ENCODE peak calls at places on chromosomes 6 and 20, in four cellular contexts. E, Y, O and L are unnamed samples.

GRCh38 chr6:87274660-87275273 is 47.6 kb upstream of the SMIM8 start:
- DNase-seq in E (no peak), Y (peak), O (no peak), L (no peak)

GRCh38 chr6:46985943-46986342 is 56.2 kb downstream of the ADGRF1 start:
- DNase-seq in E (no peak), Y (peak), O (no peak), L (no peak)

GRCh38 chr6:39217177-39217864 is 12.0 kb downstream of the KCNK5 start:
- DNase-seq in E (no peak), Y (no peak), O (no peak), L (no peak)

GRCh38 chr6:17624396-17624795 is 24.3 kb downstream of the FAM8A1 start:
- DNase-seq in E (no peak), Y (no peak), O (no peak), L (no peak)

GRCh38 chr20:40493071-40493470 is 196.0 kb downstream of the MAFB start:
- DNase-seq in E (peak), Y (peak), O (no peak), L (no peak)

GRCh38 chr20:10523438-10523837 is 88.3 kb downstream of the SLX4IP start:
- DNase-seq in E (no peak), Y (no peak), O (no peak), L (no peak)

GRCh38 chr6:37868447-37868825 is 48.9 kb downstream of the ZFAND3 start:
- DNase-seq in E (no peak), Y (no peak), O (no peak), L (no peak)

GRCh38 chr6:158026901-158027589 is 45.4 kb downstream of the SYNJ2 start:
- DNase-seq in E (no peak), Y (no peak), O (no peak), L (no peak)

GRCh38 chr6:136520520-136520919 is 29.7 kb downstream of the MAP7 start:
- DNase-seq in E (no peak), Y (no peak), O (no peak), L (no peak)

GRCh38 chr6:90025418-90026089 is 131.3 kb downstream of the GJA10 start:
- DNase-seq in E (no peak), Y (peak), O (no peak), L (no peak)

GRCh38 chr6:98787961-98788360 is 46.4 kb upstream of the POU3F2 start:
- DNase-seq in E (no peak), Y (no peak), O (no peak), L (no peak)

GRCh38 chr6:150751296-150751695 is 114.2 kb upstream of the MTHFD1L start:
- DNase-seq in E (no peak), Y (no peak), O (no peak), L (no peak)

GRCh38 chr20:43658068-43658722 is 8.7 kb upstream of the MYBL2 start:
- DNase-seq in E (no peak), Y (peak), O (peak), L (peak)

GRCh38 chr20:59044796-59045195 is 2.2 kb upstream of the PRELID3B start:
- DNase-seq in E (no peak), Y (no peak), O (no peak), L (no peak)

GRCh38 chr20:59042796-59043621 is 423 bp upstream of the PRELID3B start:
- DNase-seq in E (peak), Y (peak), O (peak), L (peak)

GRCh38 chr20:59042151-59042795 is at the start of gene PRELID3B:
- DNase-seq in E (no peak), Y (peak), O (peak), L (peak)

GRCh38 chr20:59044295-59044694 is 1.7 kb upstream of the PRELID3B start:
- DNase-seq in E (no peak), Y (no peak), O (no peak), L (no peak)

GRCh38 chr20:59043698-59044097 is 1.1 kb upstream of the PRELID3B start:
- DNase-seq in E (no peak), Y (peak), O (no peak), L (peak)
- H3K4me3 ChIP-seq in E (no peak), Y (no peak), O (no peak), L (no peak)

GRCh38 chr6:112936476-112936875 is 589.3 kb downstream of the RFPL4B start:
- DNase-seq in E (no peak), Y (peak), O (no peak), L (no peak)

GRCh38 chr6:112934433-112935327 is 587.5 kb downstream of the RFPL4B start:
- DNase-seq in E (no peak), Y (peak), O (no peak), L (no peak)

GRCh38 chr6:112933947-112934346 is 586.8 kb downstream of the RFPL4B start:
- DNase-seq in E (no peak), Y (peak), O (no peak), L (no peak)

GRCh38 chr6:112935402-112936078 is 588.4 kb downstream of the RFPL4B start:
- DNase-seq in E (no peak), Y (no peak), O (no peak), L (no peak)

DNA sequence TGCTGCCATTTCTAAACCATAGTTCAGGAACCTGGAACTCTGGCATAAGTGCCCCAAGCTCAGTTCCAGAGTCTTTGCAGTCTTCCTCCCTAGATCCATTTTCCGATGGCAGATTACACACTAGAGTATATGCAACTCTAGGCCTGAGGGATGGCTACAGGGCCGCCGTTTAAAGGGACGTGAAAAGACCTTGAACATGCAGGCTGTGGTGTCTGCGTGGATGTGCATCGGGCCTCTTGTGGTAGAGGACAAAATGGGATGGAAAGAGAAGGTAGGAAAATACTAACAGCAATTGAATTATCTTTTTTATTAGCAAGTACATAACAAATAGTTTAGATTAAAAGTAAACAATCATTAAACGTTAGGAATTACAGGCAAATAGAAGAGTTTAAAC is 588.9 kb downstream of the RFPL4B start:
- DNase-seq in E (no peak), Y (no peak), O (no peak), L (no peak)
- TF ChIP-seq CTCF in E (no peak), Y (no peak), O (no peak), L (no peak)

DNA sequence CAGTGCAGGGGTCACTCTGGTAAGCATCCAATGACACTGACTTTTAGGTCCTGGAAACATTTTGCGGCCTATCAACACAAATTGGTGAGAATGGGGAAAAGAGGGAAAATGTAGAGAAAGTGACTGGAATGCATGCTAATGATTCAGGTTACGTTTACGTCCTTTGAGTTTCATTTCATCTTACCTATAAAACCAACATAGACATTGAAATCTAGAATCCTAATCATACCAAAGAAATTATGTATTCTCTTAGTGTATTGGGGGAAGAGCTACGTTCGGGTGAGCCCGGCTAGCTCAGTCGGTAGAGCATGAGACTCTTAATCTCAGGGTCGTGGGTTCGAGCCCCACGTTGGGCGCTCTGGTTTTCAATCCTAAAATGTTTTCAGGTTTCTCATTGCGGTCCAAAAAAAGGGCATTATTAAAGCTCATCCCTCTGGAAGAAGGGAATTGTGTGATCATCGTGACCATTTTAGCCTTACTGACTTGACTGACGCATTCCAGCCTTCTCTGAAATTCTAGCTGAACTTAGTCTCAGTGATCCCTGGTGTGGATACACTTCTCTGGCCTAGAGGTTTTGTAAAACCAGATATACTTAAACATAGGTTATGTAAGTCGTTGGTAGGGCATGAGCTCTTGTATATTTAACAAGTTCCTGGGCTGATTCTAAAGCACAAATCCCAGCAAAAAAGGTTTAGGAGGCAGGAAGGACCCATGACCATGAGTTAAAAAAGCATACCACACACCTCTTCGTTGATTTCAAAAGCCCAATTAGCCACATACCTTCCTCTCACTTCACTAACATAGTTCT is 18.3 kb downstream of the HMGN4 start:
- DNase-seq in E (peak), Y (peak), O (peak), L (peak)
- H3K4me3 ChIP-seq in E (no peak), Y (no peak), O (no peak), L (peak)

DNA sequence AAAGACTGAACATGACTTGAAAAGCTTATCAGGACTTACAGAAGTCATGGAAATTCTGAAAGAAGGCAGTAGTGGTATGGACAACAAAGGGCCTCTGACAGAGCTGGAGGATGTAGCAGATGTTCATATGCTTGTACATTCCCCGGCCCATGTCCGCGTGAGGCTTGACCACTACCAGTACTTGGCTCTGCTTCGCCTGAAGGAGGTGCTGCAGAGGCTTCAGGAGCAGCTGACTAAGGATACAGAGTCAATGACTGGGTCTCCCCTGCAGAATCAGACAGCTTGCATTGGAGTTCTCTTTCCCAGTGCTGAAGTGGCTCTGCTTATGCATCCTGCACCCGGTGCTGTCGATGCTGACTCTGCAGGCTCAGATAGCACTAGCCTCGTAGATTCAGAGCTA is 29.2 kb downstream of the TAF11 start:
- DNase-seq in E (no peak), Y (no peak), O (no peak), L (no peak)
- TF ChIP-seq CTCF in E (no peak), Y (no peak), O (no peak), L (no peak)

DNA sequence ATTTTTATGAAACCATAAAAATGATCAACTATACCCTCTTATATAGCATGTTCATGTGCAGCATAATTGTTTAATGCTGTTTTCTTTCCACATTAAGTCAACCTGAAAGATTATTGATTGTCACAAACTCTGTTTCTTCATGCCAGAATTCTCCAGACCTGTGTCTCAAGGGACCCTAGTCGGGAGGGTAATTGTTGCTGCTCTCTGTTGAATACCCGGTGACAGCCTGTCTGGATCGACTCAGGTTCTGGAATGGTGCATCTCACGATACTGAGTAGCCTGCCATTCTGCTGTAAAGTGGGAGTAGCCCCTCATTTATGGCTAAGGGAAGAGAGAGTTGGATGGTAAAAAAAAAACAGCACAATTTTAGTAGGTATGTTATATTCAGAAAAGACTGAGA is 449.9 kb upstream of the SOX4 start:
- DNase-seq in E (no peak), Y (no peak), O (no peak), L (no peak)
- H3K4me3 ChIP-seq in E (no peak), Y (no peak), O (no peak), L (no peak)

GRCh38 chr6:30821862-30822784 is 62.2 kb upstream of the DDR1 start:
- DNase-seq in E (no peak), Y (peak), O (no peak), L (peak)

GRCh38 chr6:30819287-30819917 is 64.9 kb upstream of the DDR1 start:
- DNase-seq in E (no peak), Y (peak), O (no peak), L (no peak)

GRCh38 chr6:30818426-30818841 is 65.9 kb upstream of the DDR1 start:
- DNase-seq in E (no peak), Y (peak), O (no peak), L (no peak)

GRCh38 chr6:30816791-30817739 is 67.3 kb upstream of the DDR1 start:
- DNase-seq in E (no peak), Y (no peak), O (no peak), L (peak)

GRCh38 chr6:30820196-30820595 is 64.1 kb upstream of the DDR1 start:
- DNase-seq in E (no peak), Y (peak), O (no peak), L (no peak)
- TF ChIP-seq CTCF in E (no peak), Y (no peak), O (no peak), L (no peak)